ENCODE peak calls at places on chromosome 13, in eight cellular contexts. T is fibroblast of mammary gland, B is esophagus squamous epithelium, X is tibial artery, O is foreskin fibroblast, J is cardiac muscle cell, W is transverse colon, S is Peyer's patch. F is an unnamed sample.

GRCh38 chr13:71218960-71219359 is 648.0 kb downstream of the DACH1 start:
- DNase-seq in T (no peak), B (no peak), X (no peak), O (no peak), J (no peak), W (no peak), S (no peak), F (no peak)

GRCh38 chr13:98368019-98368418 is 190.9 kb upstream of the RNF113B start:
- DNase-seq in T (peak), B (no peak), X (no peak), O (no peak), J (peak), W (no peak), S (no peak), F (no peak)

GRCh38 chr13:24307211-24308067 is 1.9 kb upstream of the C1QTNF9 start:
- DNase-seq in T (no peak), B (no peak), X (no peak), O (no peak), J (peak), W (peak), S (no peak), F (no peak)

GRCh38 chr13:24995225-24995804 is 100.6 kb upstream of the PABPC3 start:
- DNase-seq in T (peak), B (no peak), X (no peak), O (peak), J (peak), W (peak), S (no peak), F (peak)

GRCh38 chr13:75458696-75459422 is 23.1 kb downstream of the TBC1D4 start:
- DNase-seq in T (no peak), B (no peak), X (no peak), O (no peak), J (no peak), W (peak), S (no peak), F (no peak)

GRCh38 chr13:19685445-19685844 is 52.0 kb downstream of the MPHOSPH8 start:
- DNase-seq in T (no peak), B (no peak), X (no peak), O (no peak), J (no peak), W (no peak), S (no peak), F (no peak)

GRCh38 chr13:102399791-102400618 is 1.8 kb downstream of the FGF14 start:
- DNase-seq in T (peak), B (no peak), X (no peak), O (no peak), J (no peak), W (peak), S (peak), F (no peak)

GRCh38 chr13:47146991-47147783 is 250.3 kb upstream of the HTR2A start:
- DNase-seq in T (no peak), B (no peak), X (no peak), O (no peak), J (no peak), W (no peak), S (no peak), F (no peak)

GRCh38 chr13:51057001-51057400 is 54.1 kb downstream of the C13orf42 start:
- DNase-seq in T (no peak), B (no peak), X (no peak), O (no peak), J (no peak), W (no peak), S (no peak), F (no peak)

GRCh38 chr13:112592647-112593046 is 4.7 kb upstream of the TUBGCP3 start:
- DNase-seq in T (no peak), B (no peak), X (no peak), O (no peak), J (no peak), W (peak), S (no peak), F (no peak)

GRCh38 chr13:94160875-94161274 is 318.6 kb downstream of the DCT start:
- DNase-seq in T (no peak), B (no peak), X (no peak), O (no peak), J (no peak), W (no peak), S (no peak), F (no peak)

GRCh38 chr13:29868581-29868980 is 18.2 kb upstream of the UBL3 start:
- DNase-seq in T (no peak), B (no peak), X (no peak), O (no peak), J (no peak), W (no peak), S (no peak), F (no peak)

GRCh38 chr13:32255744-32256120 is 59.4 kb downstream of the ZAR1L start:
- DNase-seq in T (no peak), B (no peak), X (no peak), O (no peak), J (peak), W (no peak), S (no peak), F (no peak)

GRCh38 chr13:82636119-82636518 is 1246.2 kb downstream of the SLITRK1 start:
- DNase-seq in T (peak), B (no peak), X (no peak), O (peak), J (peak), W (no peak), S (no peak), F (no peak)

GRCh38 chr13:40377783-40378182 is 288.7 kb downstream of the FOXO1 start:
- DNase-seq in T (peak), B (no peak), X (no peak), O (peak), J (peak), W (no peak), S (no peak), F (no peak)

GRCh38 chr13:49569993-49570689 is 15.2 kb downstream of the RCBTB1 start:
- DNase-seq in T (no peak), B (no peak), X (no peak), O (no peak), J (no peak), W (no peak), S (no peak), F (no peak)

GRCh38 chr13:24882665-24883064 is 118.7 kb downstream of the RNF17 start:
- DNase-seq in T (no peak), B (no peak), X (no peak), O (no peak), J (no peak), W (no peak), S (no peak), F (no peak)

GRCh38 chr13:114067886-114068722 is 64.3 kb downstream of the RASA3 start:
- DNase-seq in T (no peak), B (no peak), X (peak), O (no peak), J (no peak), W (peak), S (peak), F (no peak)

GRCh38 chr13:114065141-114065925 is 67.1 kb downstream of the RASA3 start:
- DNase-seq in T (peak), B (peak), X (peak), O (peak), J (peak), W (peak), S (peak), F (peak)

GRCh38 chr13:114067381-114067885 is 65.0 kb downstream of the RASA3 start:
- DNase-seq in T (peak), B (no peak), X (no peak), O (peak), J (peak), W (no peak), S (peak), F (no peak)

GRCh38 chr13:114065926-114066774 is 66.3 kb downstream of the RASA3 start:
- DNase-seq in T (no peak), B (no peak), X (no peak), O (no peak), J (no peak), W (peak), S (no peak), F (no peak)

DNA sequence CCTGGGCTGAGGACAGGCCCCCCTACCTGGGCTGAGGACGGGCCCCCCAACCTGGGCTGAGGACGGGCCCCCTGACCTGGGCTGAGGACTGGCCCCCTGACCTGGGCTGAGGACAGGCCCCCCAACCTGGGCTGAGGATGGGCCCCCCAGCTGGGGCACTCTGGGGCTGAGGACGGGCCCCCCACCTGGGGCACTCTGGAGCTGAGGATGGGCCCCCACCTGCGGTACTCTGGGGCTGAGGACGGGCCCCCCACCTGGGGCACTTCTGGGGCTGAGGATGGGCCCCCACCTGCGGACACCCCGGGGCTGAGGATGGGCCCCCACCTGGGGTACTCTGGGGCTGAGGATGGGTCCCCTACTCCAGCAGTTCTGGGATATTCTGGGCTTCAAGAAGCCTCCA is 65.5 kb downstream of the RASA3 start:
- DNase-seq in T (no peak), B (no peak), X (no peak), O (no peak), J (no peak), W (no peak), S (no peak), F (no peak)
- H3K4me3 ChIP-seq in T (no peak), B (no peak), X (no peak), O (no peak), J (no peak), W (no peak), S (no peak), F (no peak)

DNA sequence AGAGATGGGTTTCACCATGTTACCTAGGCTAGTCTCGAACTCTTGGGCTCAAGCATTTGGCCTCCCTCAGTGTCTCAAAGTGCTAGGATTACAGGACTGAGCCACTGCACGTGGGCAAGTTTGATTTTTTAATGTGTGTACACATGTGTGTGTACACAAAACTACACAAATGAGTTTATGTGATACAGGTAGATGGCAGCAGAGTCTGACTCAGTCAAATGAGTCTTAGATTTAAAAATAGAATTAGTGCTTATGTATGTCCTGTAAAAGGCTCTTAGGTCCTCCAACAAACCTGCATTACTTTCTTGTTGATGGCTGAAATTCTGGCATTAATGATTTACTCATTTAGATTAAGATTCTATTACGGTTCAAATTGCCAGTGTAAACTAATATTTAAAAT is 293.7 kb downstream of the PCDH17 start:
- DNase-seq in T (no peak), B (no peak), X (no peak), O (no peak), J (no peak), W (no peak), S (no peak), F (no peak)
- TF ChIP-seq CTCF in T (no peak), B (no peak), X (no peak), O (no peak), J (no peak), W (no peak), S (no peak), F (no peak)

GRCh38 chr13:27007166-27007565 is 164.4 kb downstream of the USP12 start:
- DNase-seq in T (no peak), B (no peak), X (no peak), O (no peak), J (no peak), W (no peak), S (no peak), F (no peak)
- H3K4me3 ChIP-seq in T (peak), B (peak), X (peak), O (peak), J (peak), W (peak), S (peak), F (no peak)

DNA sequence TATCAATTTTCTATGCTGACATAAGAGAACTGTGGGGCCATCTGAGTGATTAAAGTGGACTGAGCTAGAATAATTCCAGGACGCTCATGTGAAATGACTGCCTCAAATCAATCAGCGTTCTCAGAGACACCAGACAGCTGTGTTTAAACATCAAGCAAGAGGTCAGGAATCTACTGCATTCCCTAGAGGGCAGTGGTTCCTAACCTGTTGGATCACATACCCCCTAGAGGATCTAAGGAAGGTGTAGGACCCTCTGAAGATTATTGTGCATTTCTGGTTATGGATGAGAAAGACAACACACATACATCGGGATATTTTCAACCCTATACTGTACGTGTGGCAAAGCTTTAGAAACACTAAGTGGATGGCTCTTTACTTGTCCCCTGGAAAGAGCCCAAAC is 51.8 kb upstream of the FREM2 start:
- DNase-seq in T (no peak), B (no peak), X (no peak), O (no peak), J (no peak), W (no peak), S (no peak), F (no peak)
- TF ChIP-seq CTCF in T (no peak), B (no peak), X (no peak), O (no peak), J (no peak), W (no peak), S (no peak), F (no peak)

GRCh38 chr13:48504606-48505369 is 28.1 kb downstream of the RCBTB2 start:
- DNase-seq in T (no peak), B (no peak), X (no peak), O (no peak), J (no peak), W (no peak), S (no peak), F (no peak)
- H3K4me3 ChIP-seq in T (no peak), B (no peak), X (no peak), O (no peak), J (no peak), W (no peak), S (no peak), F (no peak)

GRCh38 chr13:52670726-52671125 is 18.1 kb downstream of the SUGT1 start:
- DNase-seq in T (no peak), B (no peak), X (no peak), O (no peak), J (no peak), W (no peak), S (no peak), F (no peak)

GRCh38 chr13:52669677-52670076 is 17.0 kb downstream of the SUGT1 start:
- DNase-seq in T (no peak), B (no peak), X (no peak), O (no peak), J (no peak), W (no peak), S (no peak), F (no peak)

GRCh38 chr13:52664269-52664668 is 11.6 kb downstream of the SUGT1 start:
- DNase-seq in T (no peak), B (no peak), X (no peak), O (no peak), J (no peak), W (no peak), S (no peak), F (no peak)

GRCh38 chr13:52659340-52659739 is 6.7 kb downstream of the SUGT1 start:
- DNase-seq in T (no peak), B (no peak), X (no peak), O (no peak), J (no peak), W (no peak), S (no peak), F (no peak)

GRCh38 chr13:52665325-52665724 is 12.7 kb downstream of the SUGT1 start:
- DNase-seq in T (peak), B (no peak), X (no peak), O (no peak), J (peak), W (no peak), S (no peak), F (no peak)
- TF ChIP-seq CTCF in T (peak), B (peak), X (no peak), O (peak), J (peak), W (peak), S (peak), F (no peak)

DNA sequence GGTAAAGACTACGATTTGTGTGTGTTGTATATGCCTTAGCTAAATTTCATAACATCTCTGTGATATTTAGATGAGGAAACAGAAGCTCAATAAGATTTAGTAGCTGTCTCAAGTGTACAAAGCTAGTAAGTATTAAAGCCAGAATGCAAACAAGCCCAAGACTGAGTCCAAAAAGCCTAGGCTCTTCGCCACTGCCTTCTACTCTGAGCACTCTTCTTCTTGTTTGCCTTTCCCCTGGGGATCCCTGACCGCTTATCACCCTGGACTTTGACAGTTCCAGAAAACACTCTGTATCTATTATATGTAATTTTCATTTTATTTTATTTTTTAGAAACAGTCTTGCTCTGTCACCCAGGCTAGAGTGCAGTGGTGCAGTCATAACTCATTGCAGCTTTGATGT is 5.8 kb downstream of the TM9SF2 start:
- DNase-seq in T (no peak), B (no peak), X (no peak), O (no peak), J (no peak), W (no peak), S (no peak), F (no peak)
- H3K4me3 ChIP-seq in T (no peak), B (no peak), X (no peak), O (no peak), J (no peak), W (peak), S (no peak), F (no peak)

DNA sequence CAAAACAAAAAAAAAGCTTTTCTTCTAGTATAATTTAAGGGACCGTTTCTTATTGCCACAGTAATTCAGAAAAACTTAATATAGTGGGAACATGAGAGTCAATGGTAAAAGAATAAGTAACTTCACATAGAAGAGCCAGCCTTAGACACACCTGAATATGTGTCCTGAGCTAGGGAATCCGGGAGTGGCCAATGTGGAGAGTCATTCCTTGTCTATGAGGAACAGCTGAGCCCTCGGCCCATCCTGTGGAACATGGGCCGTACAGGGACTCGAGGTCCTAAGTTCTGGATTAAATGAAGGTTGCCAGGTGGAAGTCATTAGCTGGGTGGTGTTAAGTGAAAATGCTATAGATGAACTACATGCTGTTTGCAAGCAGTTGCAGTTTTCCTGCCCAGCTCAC is 32.2 kb downstream of the EFNB2 start:
- DNase-seq in T (no peak), B (no peak), X (no peak), O (no peak), J (no peak), W (no peak), S (no peak), F (no peak)
- TF ChIP-seq CTCF in T (no peak), B (no peak), X (no peak), O (no peak), J (no peak), W (no peak), S (no peak), F (no peak)

GRCh38 chr13:22893777-22894176 is 287.0 kb upstream of the SGCG start:
- DNase-seq in T (no peak), B (no peak), X (no peak), O (no peak), J (no peak), W (no peak), S (no peak), F (no peak)
- H3K4me3 ChIP-seq in T (no peak), B (no peak), X (no peak), O (no peak), J (no peak), W (no peak), S (no peak), F (no peak)